ENCODE peak calls at places on chromosomes 16 and 17, in six cellular contexts. M is anterior cingulate cortex; H is activated naive CD8-positive, alpha-beta T cell treated with anti-CD3 and anti-CD28 coated beads, Interleukin-2, amount 50 U/mL, for 24 hours; T is NCI-H2081; E is heart right ventricle; N is hippocampal formation. Y is an unnamed sample.

GRCh38 chr16:13205352-13205751 is 304.0 kb downstream of the SHISA9 start:
- DNase-seq in N (no peak), E (no peak), H (no peak), T (no peak), M (no peak), Y (no peak)

GRCh38 chr16:57475711-57476339 is 10.5 kb downstream of the DOK4 start:
- DNase-seq in N (no peak), E (no peak), T (no peak), H (peak; percentile 71), M (no peak), Y (peak; percentile 61)

GRCh38 chr17:44604149-44605115 is 47.1 kb downstream of the FZD2 start:
- DNase-seq in E (no peak), T (no peak), N (no peak), M (no peak), H (no peak), Y (no peak)

GRCh38 chr16:88886915-88887521 is 20.6 kb upstream of the PABPN1L start:
- DNase-seq in H (no peak), M (no peak), T (no peak), E (peak; percentile 94), N (no peak), Y (no peak)

GRCh38 chr17:28854457-28855382 is at the start of gene ERAL1:
- DNase-seq in E (peak; percentile 87), N (peak; percentile 85), H (peak; percentile 84), T (peak; percentile 63), M (peak; percentile 76), Y (peak; percentile 82)

GRCh38 chr17:38888842-38889241 is 19.0 kb downstream of the LASP1 start:
- DNase-seq in H (no peak), T (no peak), E (no peak), N (no peak), M (no peak), Y (no peak)

GRCh38 chr16:17989255-17989654 is 347.3 kb downstream of the NPIPA8 start:
- DNase-seq in M (no peak), N (no peak), E (no peak), H (no peak), T (no peak), Y (no peak)

GRCh38 chr16:14014284-14014625 is 56.9 kb upstream of the MRTFB start:
- DNase-seq in H (no peak), N (no peak), E (no peak), M (no peak), T (no peak), Y (no peak)

GRCh38 chr16:69324013-69324531 is 6.3 kb downstream of the PDF start:
- DNase-seq in H (no peak), M (no peak), T (no peak), E (no peak), N (no peak), Y (no peak)

GRCh38 chr17:16287563-16288027 is 65.7 kb downstream of the CENPV start:
- DNase-seq in E (no peak), T (no peak), N (peak; percentile 34), M (no peak), H (peak; percentile 41), Y (peak; percentile 50)

GRCh38 chr17:73588291-73589095 is 55.8 kb downstream of the SDK2 start:
- DNase-seq in E (no peak), M (no peak), N (no peak), H (no peak), T (no peak), Y (no peak)

GRCh38 chr16:28041615-28042014 is 21.9 kb downstream of the GSG1L start:
- DNase-seq in H (no peak), E (no peak), M (no peak), N (no peak), T (no peak), Y (no peak)

GRCh38 chr16:86016201-86016965 is 117.4 kb downstream of the IRF8 start:
- DNase-seq in N (peak; percentile 63), E (peak; percentile 46), H (peak; percentile 53), M (peak; percentile 28), T (peak; percentile 14), Y (peak; percentile 33)

GRCh38 chr16:4767872-4768548 is 1.0 kb upstream of the ZNF500 start:
- DNase-seq in H (no peak), N (no peak), T (no peak), M (no peak), E (no peak), Y (peak; percentile 61)

GRCh38 chr17:9971991-9972390 is 66.9 kb upstream of the RCVRN start:
- DNase-seq in H (no peak), T (no peak), E (peak; percentile 77), M (no peak), N (no peak), Y (peak; percentile 39)

GRCh38 chr17:60641810-60642220 is 35.8 kb upstream of the BCAS3 start:
- DNase-seq in N (peak; percentile 67), H (peak; percentile 34), E (peak; percentile 78), T (peak; percentile 84), M (peak; percentile 22), Y (peak; percentile 85)

GRCh38 chr17:19897108-19897854 is 29.5 kb upstream of the ULK2 start:
- DNase-seq in H (no peak), T (no peak), N (no peak), E (peak; percentile 48), M (no peak), Y (no peak)

GRCh38 chr17:43753488-43754129 is 5.0 kb downstream of the SOST start:
- DNase-seq in N (no peak), E (no peak), M (no peak), H (no peak), T (no peak), Y (no peak)

GRCh38 chr16:53743149-53743566 is 39.2 kb downstream of the FTO start:
- DNase-seq in M (no peak), T (no peak), N (no peak), E (no peak), H (peak; percentile 15), Y (peak; percentile 31)

GRCh38 chr16:15897834-15898254 is 9.4 kb upstream of the CEP20 start:
- DNase-seq in H (peak; percentile 36), T (no peak), E (no peak), M (no peak), N (no peak), Y (no peak)

GRCh38 chr17:65848751-65849150 is 287.3 kb upstream of the AXIN2 start:
- DNase-seq in N (no peak), H (no peak), M (no peak), E (no peak), T (no peak), Y (no peak)

GRCh38 chr17:68627956-68628355 is 26.8 kb upstream of the FAM20A start:
- DNase-seq in E (no peak), N (no peak), M (no peak), H (no peak), T (no peak), Y (no peak)

GRCh38 chr17:58303981-58304734 is 23.4 kb upstream of the MPO start:
- DNase-seq in E (no peak), H (peak; percentile 64), T (peak; percentile 57), M (no peak), N (no peak), Y (peak; percentile 73)

GRCh38 chr16:73735018-73735417 is 561.6 kb upstream of the PSMD7 start:
- DNase-seq in E (no peak), N (no peak), M (no peak), H (no peak), T (no peak), Y (peak; percentile 9)

GRCh38 chr16:8963010-8963824 is 489 bp downstream of the USP7 start:
- DNase-seq in M (no peak), N (no peak), T (no peak), E (no peak), H (no peak), Y (peak; percentile 56)

GRCh38 chr17:39122982-39123381 is 28.5 kb downstream of the PLXDC1 start:
- DNase-seq in E (no peak), H (no peak), N (no peak), T (no peak), M (no peak), Y (no peak)

GRCh38 chr17:17792551-17793377 is 44.0 kb downstream of the SREBF1 start:
- DNase-seq in T (peak; percentile 66), H (peak; percentile 53), E (no peak), M (peak; percentile 41), N (peak; percentile 36), Y (peak; percentile 22)

GRCh38 chr17:73791644-73792043 is 147.4 kb upstream of the SDK2 start:
- DNase-seq in T (no peak), E (no peak), H (no peak), M (no peak), N (no peak), Y (no peak)

GRCh38 chr17:12545877-12546513 is 119.7 kb upstream of the MYOCD start:
- DNase-seq in H (peak; percentile 6), T (peak; percentile 1), E (peak; percentile 31), N (no peak), M (no peak), Y (peak; percentile 6)

GRCh38 chr17:17347234-17347955 is 44.2 kb downstream of the NT5M start:
- DNase-seq in N (no peak), E (no peak), M (no peak), T (no peak), H (no peak), Y (no peak)

GRCh38 chr17:73902416-73903181 is 258.4 kb upstream of the SDK2 start:
- DNase-seq in N (no peak), E (no peak), H (no peak), M (no peak), T (peak; percentile 26), Y (no peak)

GRCh38 chr17:41904242-41904841 is 14.4 kb downstream of the ACLY start:
- DNase-seq in T (no peak), E (no peak), N (no peak), H (no peak), M (no peak), Y (no peak)

GRCh38 chr16:28981517-28981916 is 3.3 kb upstream of the LAT start:
- DNase-seq in N (no peak), H (peak; percentile 72), E (no peak), T (no peak), M (no peak), Y (peak; percentile 73)

GRCh38 chr16:70453891-70454220 is 539 bp upstream of the FCSK start:
- DNase-seq in H (no peak), N (no peak), M (no peak), E (no peak), T (peak; percentile 17), Y (no peak)

GRCh38 chr17:76716146-76716833 is 5.5 kb upstream of the MXRA7 start:
- DNase-seq in N (no peak), E (no peak), T (no peak), M (no peak), H (peak; percentile 66), Y (peak; percentile 84)

GRCh38 chr16:84207869-84208268 is 16.9 kb downstream of the ADAD2 start:
- DNase-seq in T (no peak), E (no peak), H (no peak), M (no peak), N (no peak), Y (no peak)

GRCh38 chr16:30567160-30567990 is 4.1 kb downstream of the ZNF688 start:
- DNase-seq in T (no peak), M (no peak), H (peak; percentile 55), E (no peak), N (no peak), Y (no peak)

GRCh38 chr17:66405836-66406679 is 103.6 kb downstream of the PRKCA start:
- DNase-seq in E (no peak), N (no peak), T (peak; percentile 75), H (no peak), M (no peak), Y (no peak)

GRCh38 chr16:80027007-80027965 is 426.7 kb upstream of the MAF start:
- DNase-seq in N (no peak), T (no peak), M (no peak), E (peak; percentile 63), H (peak; percentile 53), Y (peak; percentile 68)

Y was measured in erythroblast.